ENCODE peak calls at places on chromosomes 4 and X, in five cellular contexts. One of them, this sample, is unnamed.

GRCh38 chr4:120926358-120927025 is 4.0 kb upstream of the PRDM5 start:
- DNase-seq in uterus: no peak
- DNase-seq in Jurkat, Clone E6-1: no peak
- DNase-seq in B cell: no peak
- DNase-seq in iris pigment epithelial cell: no peak
- DNase-seq in this sample: no peak

GRCh38 chr4:74389494-74389893 is 24.5 kb downstream of the EREG start:
- DNase-seq in uterus: no peak
- DNase-seq in Jurkat, Clone E6-1: no peak
- DNase-seq in B cell: no peak
- DNase-seq in iris pigment epithelial cell: no peak
- DNase-seq in this sample: no peak

GRCh38 chrX:38304010-38304409 is 23.3 kb downstream of the RPGR start:
- DNase-seq in uterus: no peak
- DNase-seq in Jurkat, Clone E6-1: no peak
- DNase-seq in B cell: no peak
- DNase-seq in iris pigment epithelial cell: peak
- DNase-seq in this sample: no peak

GRCh38 chr4:181820518-181820917 is 422.7 kb upstream of the TENM3 start:
- DNase-seq in uterus: no peak
- DNase-seq in Jurkat, Clone E6-1: no peak
- DNase-seq in B cell: no peak
- DNase-seq in iris pigment epithelial cell: no peak
- DNase-seq in this sample: no peak

GRCh38 chr4:101685126-101685525 is 105.4 kb upstream of the BANK1 start:
- DNase-seq in uterus: no peak
- DNase-seq in Jurkat, Clone E6-1: no peak
- DNase-seq in B cell: no peak
- DNase-seq in iris pigment epithelial cell: no peak
- DNase-seq in this sample: no peak

GRCh38 chrX:129606918-129607317 is 47.8 kb downstream of the APLN start:
- DNase-seq in uterus: peak
- DNase-seq in Jurkat, Clone E6-1: no peak
- DNase-seq in B cell: peak
- DNase-seq in iris pigment epithelial cell: peak
- DNase-seq in this sample: no peak

GRCh38 chrX:153303276-153304262 is 18.0 kb downstream of the PNMA6F start:
- DNase-seq in uterus: no peak
- DNase-seq in Jurkat, Clone E6-1: no peak
- DNase-seq in B cell: no peak
- DNase-seq in iris pigment epithelial cell: no peak
- DNase-seq in this sample: no peak

GRCh38 chr4:40736910-40737309 is 12.8 kb upstream of the NSUN7 start:
- DNase-seq in uterus: no peak
- DNase-seq in Jurkat, Clone E6-1: peak
- DNase-seq in B cell: peak
- DNase-seq in iris pigment epithelial cell: peak
- DNase-seq in this sample: peak

GRCh38 chr4:99067617-99068016 is 21.0 kb downstream of the ADH5 start:
- DNase-seq in uterus: no peak
- DNase-seq in Jurkat, Clone E6-1: no peak
- DNase-seq in B cell: no peak
- DNase-seq in iris pigment epithelial cell: no peak
- DNase-seq in this sample: no peak

GRCh38 chr4:106367072-106367471 is 1.5 kb downstream of the GIMD1 start:
- DNase-seq in uterus: no peak
- DNase-seq in Jurkat, Clone E6-1: no peak
- DNase-seq in B cell: no peak
- DNase-seq in iris pigment epithelial cell: no peak
- DNase-seq in this sample: no peak

GRCh38 chr4:109571494-109571893 is 11.4 kb downstream of the MCUB start:
- DNase-seq in uterus: no peak
- DNase-seq in Jurkat, Clone E6-1: no peak
- DNase-seq in B cell: no peak
- DNase-seq in iris pigment epithelial cell: no peak
- DNase-seq in this sample: no peak

GRCh38 chr4:103046416-103047290 is 27.1 kb upstream of the SLC9B1 start:
- DNase-seq in uterus: no peak
- DNase-seq in Jurkat, Clone E6-1: peak
- DNase-seq in B cell: peak
- DNase-seq in iris pigment epithelial cell: peak
- DNase-seq in this sample: no peak

GRCh38 chrX:110114260-110114776 is 111.4 kb downstream of the TMEM164 start:
- DNase-seq in uterus: no peak
- DNase-seq in Jurkat, Clone E6-1: no peak
- DNase-seq in B cell: no peak
- DNase-seq in iris pigment epithelial cell: no peak
- DNase-seq in this sample: no peak

GRCh38 chr4:113407409-113407808 is 354.1 kb downstream of the CAMK2D start:
- DNase-seq in uterus: no peak
- DNase-seq in Jurkat, Clone E6-1: no peak
- DNase-seq in B cell: no peak
- DNase-seq in iris pigment epithelial cell: no peak
- DNase-seq in this sample: no peak

GRCh38 chr4:98639523-98639922 is 18.9 kb downstream of the TSPAN5 start:
- DNase-seq in uterus: no peak
- DNase-seq in Jurkat, Clone E6-1: no peak
- DNase-seq in B cell: no peak
- DNase-seq in iris pigment epithelial cell: no peak
- DNase-seq in this sample: no peak

GRCh38 chrX:31497086-31497485 is 425.2 kb upstream of the FTHL17 start:
- DNase-seq in uterus: no peak
- DNase-seq in Jurkat, Clone E6-1: no peak
- DNase-seq in B cell: no peak
- DNase-seq in iris pigment epithelial cell: peak
- DNase-seq in this sample: peak

GRCh38 chr4:175531405-175532091 is 280.5 kb downstream of the GPM6A start:
- DNase-seq in uterus: no peak
- DNase-seq in Jurkat, Clone E6-1: no peak
- DNase-seq in B cell: no peak
- DNase-seq in iris pigment epithelial cell: peak
- DNase-seq in this sample: peak

GRCh38 chr4:147828361-147828760 is 96.5 kb downstream of the ARHGAP10 start:
- DNase-seq in uterus: no peak
- DNase-seq in Jurkat, Clone E6-1: no peak
- DNase-seq in B cell: no peak
- DNase-seq in iris pigment epithelial cell: peak
- DNase-seq in this sample: no peak